ENCODE peak calls at places on chromosomes 7 and 10, in four cellular contexts. K, I, W and T are unnamed samples.

GRCh38 chr7:103823084-103823483 is 166.4 kb downstream of the RELN start:
- DNase-seq in K (no peak), I (no peak), W (no peak), T (no peak)

GRCh38 chr10:47008769-47009168 is 97.5 kb downstream of the PTPN20 start:
- DNase-seq in K (no peak), I (no peak), W (no peak), T (no peak)

GRCh38 chr7:95630702-95631458 is 34.6 kb upstream of the PDK4 start:
- DNase-seq in K (no peak), I (no peak), W (no peak), T (no peak)

GRCh38 chr7:94664023-94664422 is 8.1 kb upstream of the SGCE start:
- DNase-seq in K (no peak), I (no peak), W (no peak), T (no peak)

GRCh38 chr7:80040752-80041151 is 93.9 kb upstream of the GNAI1 start:
- DNase-seq in K (no peak), I (no peak), W (no peak), T (no peak)

GRCh38 chr10:88395677-88396076 is 187.4 kb downstream of the RNLS start:
- DNase-seq in K (no peak), I (no peak), W (no peak), T (no peak)

GRCh38 chr7:9575716-9576115 is 1142.3 kb downstream of the NXPH1 start:
- DNase-seq in K (no peak), I (no peak), W (no peak), T (no peak)

GRCh38 chr7:118473271-118473670 is 248.8 kb downstream of the ANKRD7 start:
- DNase-seq in K (no peak), I (no peak), W (no peak), T (no peak)

GRCh38 chr7:29091121-29091601 is 55.2 kb downstream of the CPVL start:
- DNase-seq in K (no peak), I (no peak), W (no peak), T (no peak)

GRCh38 chr10:5488272-5489161 is 10.9 kb downstream of the CALML5 start:
- DNase-seq in K (no peak), I (no peak), W (no peak), T (no peak)

GRCh38 chr7:43799605-43800004 is 41.1 kb downstream of the BLVRA start:
- DNase-seq in K (no peak), I (no peak), W (no peak), T (no peak)

GRCh38 chr10:99996934-99997648 is 12.7 kb downstream of the DNMBP start:
- DNase-seq in K (no peak), I (no peak), W (no peak), T (no peak)

GRCh38 chr7:107372298-107372697 is 97.6 kb upstream of the GPR22 start:
- DNase-seq in K (no peak), I (no peak), W (no peak), T (no peak)

GRCh38 chr7:150959739-150960734 is 18.1 kb downstream of the KCNH2 start:
- DNase-seq in K (peak), I (peak), W (no peak), T (no peak)

GRCh38 chr10:71239131-71239915 is 27.0 kb downstream of the UNC5B start:
- DNase-seq in K (no peak), I (no peak), W (no peak), T (no peak)

GRCh38 chr7:93719546-93719945 is 145.0 kb upstream of the CALCR start:
- DNase-seq in K (peak), I (no peak), W (no peak), T (no peak)

GRCh38 chr7:66837007-66837406 is 84.0 kb upstream of the TMEM248 start:
- DNase-seq in K (peak), I (peak), W (no peak), T (no peak)

GRCh38 chr10:69093933-69094332 is 6.0 kb downstream of the SRGN start:
- DNase-seq in K (no peak), I (no peak), W (no peak), T (no peak)

GRCh38 chr7:99693427-99694200 is 13.8 kb upstream of the CYP3A5 start:
- DNase-seq in K (peak), I (no peak), W (no peak), T (no peak)

GRCh38 chr7:22443370-22444180 is 56.4 kb downstream of the STEAP1B start:
- DNase-seq in K (peak), I (no peak), W (no peak), T (no peak)

GRCh38 chr10:84478155-84478554 is 149.8 kb downstream of the CCSER2 start:
- DNase-seq in K (no peak), I (no peak), W (no peak), T (no peak)

GRCh38 chr10:75062191-75062849 is 49.1 kb upstream of the SAMD8 start:
- DNase-seq in K (no peak), I (peak), W (no peak), T (no peak)

GRCh38 chr10:112949875-112950507 is at the start of gene TCF7L2:
- DNase-seq in K (peak), I (peak), W (no peak), T (no peak)

GRCh38 chr10:78804356-78805032 is 264.3 kb upstream of the ZMIZ1 start:
- DNase-seq in K (no peak), I (no peak), W (no peak), T (no peak)

GRCh38 chr10:63115732-63116383 is 17.3 kb upstream of the NRBF2 start:
- DNase-seq in K (peak), I (no peak), W (no peak), T (no peak)

GRCh38 chr7:132771301-132771730 is 195.0 kb upstream of the PLXNA4 start:
- DNase-seq in K (no peak), I (no peak), W (no peak), T (no peak)

GRCh38 chr7:94434031-94434430 is 39.3 kb downstream of the COL1A2 start:
- DNase-seq in K (no peak), I (no peak), W (no peak), T (no peak)

GRCh38 chr10:2575460-2575859 is 491.9 kb upstream of the PFKP start:
- DNase-seq in K (no peak), I (no peak), W (no peak), T (no peak)

GRCh38 chr10:125102821-125103220 is 57.5 kb downstream of the CTBP2 start:
- DNase-seq in K (no peak), I (no peak), W (no peak), T (no peak)

GRCh38 chr7:151024435-151025056 is at the start of gene ATG9B:
- DNase-seq in K (no peak), I (no peak), W (no peak), T (no peak)

GRCh38 chr7:133871757-133872156 is 255.4 kb upstream of the LRGUK start:
- DNase-seq in K (no peak), I (no peak), W (no peak), T (no peak)

GRCh38 chr10:123715546-123715945 is 49.4 kb downstream of the GPR26 start:
- DNase-seq in K (no peak), I (no peak), W (no peak), T (no peak)

GRCh38 chr10:13201132-13201531 is 33.0 kb downstream of the UCMA start:
- DNase-seq in K (no peak), I (no peak), W (no peak), T (no peak)

GRCh38 chr10:128916339-128916738 is 550.7 kb upstream of the MGMT start:
- DNase-seq in K (no peak), I (no peak), W (no peak), T (no peak)

GRCh38 chr10:11881028-11881476 is 57.9 kb downstream of the PROSER2 start:
- DNase-seq in K (no peak), I (no peak), W (no peak), T (no peak)

GRCh38 chr10:116538992-116539391 is 6.7 kb upstream of the PNLIP start:
- DNase-seq in K (no peak), I (no peak), W (no peak), T (no peak)

GRCh38 chr7:34130558-34131285 is 225.4 kb downstream of the BMPER start:
- DNase-seq in K (no peak), I (no peak), W (no peak), T (no peak)

GRCh38 chr7:17939670-17940301 is 508 bp downstream of the SNX13 start:
- DNase-seq in K (peak), I (peak), W (no peak), T (no peak)

GRCh38 chr10:125514206-125515162 is 168.5 kb downstream of the TEX36 start:
- DNase-seq in K (no peak), I (no peak), W (no peak), T (no peak)

GRCh38 chr7:140478361-140479061 is 794 bp downstream of the MKRN1 start:
- DNase-seq in K (peak), I (peak), W (peak), T (no peak)

DNA sequence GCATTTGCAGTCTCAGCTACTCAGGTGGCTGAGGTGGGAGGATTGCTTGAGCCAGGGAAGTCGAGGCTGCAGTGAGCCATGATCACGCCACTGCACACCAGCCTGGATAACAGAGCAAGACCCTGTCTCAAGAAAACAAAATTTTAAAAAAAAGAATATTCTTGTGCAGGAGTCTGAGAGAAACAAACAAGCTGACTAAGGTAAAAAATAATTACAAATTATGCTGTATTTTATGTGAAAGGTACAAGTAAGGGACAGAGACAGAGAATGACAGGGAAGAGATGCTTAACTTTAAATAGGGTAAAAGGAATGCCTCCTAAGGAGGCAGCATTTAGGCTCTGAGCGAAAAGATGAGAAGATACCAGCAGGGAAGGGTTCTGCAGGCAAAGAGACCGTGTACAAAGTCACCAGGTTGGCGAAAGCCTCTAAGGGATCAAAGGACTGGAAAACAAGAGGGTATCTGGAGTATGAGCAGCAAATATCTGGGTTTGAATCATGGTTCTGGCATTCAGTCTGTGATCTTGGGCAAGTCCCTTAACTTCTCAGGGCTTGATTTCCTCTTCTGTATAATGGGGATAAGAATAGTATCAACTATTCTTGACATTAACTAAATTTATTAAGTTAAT is 106.2 kb upstream of the RHOBTB1 start:
- DNase-seq in K (no peak), I (no peak), W (no peak), T (no peak)
- TF ChIP-seq SPI1 in K (no peak), I (no peak), W (no peak), T (no peak)

DNA sequence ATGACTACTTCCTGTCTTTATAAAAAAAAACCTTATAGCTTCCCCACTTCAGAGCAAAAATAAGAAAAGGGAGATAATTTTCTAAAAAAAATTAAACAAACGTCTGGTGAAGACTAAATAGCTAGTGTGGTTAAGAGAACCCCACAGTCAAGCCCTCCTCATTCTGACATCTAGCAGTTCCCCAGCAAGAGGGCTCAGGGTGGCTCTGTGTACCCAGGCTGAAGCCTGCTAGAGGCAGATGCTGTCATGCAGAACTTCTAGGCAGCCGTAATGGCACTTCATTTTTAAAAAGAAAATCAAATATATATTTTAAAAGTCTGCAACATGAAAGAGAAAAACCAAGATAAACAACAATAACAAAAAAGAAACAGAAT is 223.1 kb upstream of the KLF14 start:
- DNase-seq in K (no peak), I (no peak), W (no peak), T (no peak)
- TF ChIP-seq SPI1 in K (no peak), I (no peak), W (no peak), T (no peak)

GRCh38 chr7:110962826-110963225 is 128.1 kb upstream of the LRRN3 start:
- DNase-seq in K (no peak), I (no peak), W (no peak), T (no peak)

GRCh38 chr7:110964770-110965169 is 126.2 kb upstream of the LRRN3 start:
- DNase-seq in K (no peak), I (no peak), W (no peak), T (no peak)

GRCh38 chr7:110962374-110962773 is 128.6 kb upstream of the LRRN3 start:
- DNase-seq in K (no peak), I (no peak), W (no peak), T (no peak)

GRCh38 chr7:110960811-110961210 is 130.1 kb upstream of the LRRN3 start:
- DNase-seq in K (no peak), I (no peak), W (no peak), T (no peak)
- TF ChIP-seq SPI1 in K (no peak), I (no peak), W (no peak), T (no peak)

GRCh38 chr10:122630526-122630925 is 69.1 kb downstream of the C10orf120 start:
- DNase-seq in K (no peak), I (no peak), W (no peak), T (no peak)
- TF ChIP-seq SPI1 in K (no peak), I (no peak), W (no peak), T (no peak)

GRCh38 chr10:72328045-72328828 is 26.5 kb downstream of the DNAJB12 start:
- DNase-seq in K (peak), I (peak), W (no peak), T (no peak)
- TF ChIP-seq SPI1 in K (no peak), I (no peak), W (no peak), T (no peak)

GRCh38 chr7:60706-61105 is 131.7 kb upstream of the FAM20C start:
- DNase-seq in K (no peak), I (no peak), W (no peak), T (no peak)
- TF ChIP-seq SPI1 in K (no peak), I (no peak), W (no peak), T (no peak)

DNA sequence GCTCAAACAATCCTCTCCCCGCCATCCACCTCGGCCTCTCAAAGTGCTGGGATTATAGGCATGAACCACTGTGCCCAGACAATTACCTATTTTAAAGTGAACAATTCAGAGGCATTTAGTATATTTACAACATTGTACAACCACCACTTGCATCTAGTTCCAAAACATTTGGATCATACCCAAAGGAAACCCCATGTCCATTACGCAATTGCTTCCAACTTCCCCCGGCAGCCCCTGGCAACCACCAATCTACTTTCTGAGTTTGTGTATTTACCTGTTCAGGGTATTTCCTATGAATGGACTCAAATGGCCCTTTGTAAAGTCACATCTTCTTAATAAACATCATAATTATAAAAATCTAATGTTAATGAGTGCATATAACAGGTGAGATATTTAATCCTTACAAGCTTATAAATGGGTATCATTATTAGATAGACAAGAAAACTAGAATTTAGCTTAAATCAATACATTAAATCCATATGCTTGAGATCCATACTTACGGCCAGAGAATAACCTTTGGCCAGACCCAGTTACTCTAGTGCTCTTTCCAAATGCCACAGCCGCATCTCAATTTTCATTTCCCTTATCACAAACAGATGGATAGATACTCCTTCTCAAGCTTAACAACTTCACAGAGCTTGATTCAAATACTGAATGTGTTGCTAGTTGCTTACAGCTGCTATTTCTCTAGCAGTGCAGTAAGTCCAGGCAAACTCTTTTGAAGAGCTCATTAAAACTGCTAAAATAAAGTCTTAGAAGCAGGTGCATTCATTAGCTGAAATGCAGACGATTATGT is 133.4 kb upstream of the MKLN1 start:
- DNase-seq in K (no peak), I (no peak), W (no peak), T (no peak)
- TF ChIP-seq SPI1 in K (no peak), I (no peak), W (no peak), T (no peak)

GRCh38 chr10:22218448-22218847 is 633 bp upstream of the EBLN1 start:
- DNase-seq in K (peak), I (no peak), W (no peak), T (no peak)

GRCh38 chr10:22222236-22223190 is 4.7 kb upstream of the EBLN1 start:
- DNase-seq in K (no peak), I (no peak), W (no peak), T (no peak)

GRCh38 chr10:22217842-22218241 is at the start of gene EBLN1:
- DNase-seq in K (peak), I (no peak), W (no peak), T (no peak)

DNA sequence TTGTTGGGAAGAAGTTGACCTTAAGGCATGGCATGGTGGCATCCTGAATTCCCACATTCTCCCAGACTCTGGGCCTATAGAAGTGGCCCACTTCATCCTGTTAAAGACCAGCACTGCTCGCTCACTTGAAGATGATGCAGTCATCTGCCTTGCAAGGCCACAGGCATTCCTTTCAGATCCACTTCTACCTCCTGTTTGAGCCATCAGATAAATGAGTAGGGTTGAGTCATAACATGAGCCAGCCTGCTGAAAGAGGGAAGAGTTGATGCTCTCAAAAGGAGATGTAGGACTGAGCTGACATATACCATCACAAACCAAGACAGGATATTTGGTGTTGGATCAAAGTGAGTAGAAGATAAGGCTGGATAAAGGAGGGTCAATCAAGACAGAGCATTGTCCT is 1.5 kb upstream of the EBLN1 start:
- DNase-seq in K (peak), I (no peak), W (no peak), T (no peak)
- TF ChIP-seq SPI1 in K (no peak), I (no peak), W (no peak), T (no peak)